ENCODE peak calls at places on chromosome 15, in nine cellular contexts. O is A549; X is fibroblast of lung; Q is hepatocyte; N is SJSA1; D is mesendoderm; E is CD8-positive, alpha-beta memory T cell; R is neural progenitor cell; Y is HCT116. L is an unnamed sample.

GRCh38 chr15:51536965-51537574 is 85.5 kb downstream of the DMXL2 start:
- DNase-seq in O (peak; percentile 40), X (peak; percentile 10), N (peak; percentile 2), Y (peak; percentile 10), Q (peak; percentile 17), D (peak; percentile 10), R (peak; percentile 8), E (no peak), L (no peak)

GRCh38 chr15:33068007-33068441 is 126.5 kb downstream of the FMN1 start:
- DNase-seq in Q (peak; percentile 28), Y (no peak), D (peak; percentile 79), X (no peak), R (peak; percentile 28), O (peak; percentile 67), E (no peak), N (peak; percentile 63), L (peak; percentile 88)

GRCh38 chr15:32866486-32867312 is 148.9 kb downstream of the GREM1 start:
- DNase-seq in D (no peak), Y (no peak), X (peak; percentile 50), O (peak; percentile 79), Q (no peak), N (peak; percentile 89), E (no peak), R (peak; percentile 22), L (no peak)

GRCh38 chr15:42737529-42738328 is 801 bp upstream of the CDAN1 start:
- DNase-seq in N (no peak), Y (peak; percentile 36), R (no peak), X (no peak), D (peak; percentile 6), O (peak; percentile 49), E (no peak), Q (no peak), L (no peak)

GRCh38 chr15:77819841-77820728 is 187.4 kb upstream of the LINGO1 start:
- DNase-seq in Y (peak; percentile 38), D (peak; percentile 68), N (no peak), O (peak; percentile 70), E (no peak), Q (peak; percentile 71), X (peak; percentile 11), R (peak; percentile 82), L (no peak)

GRCh38 chr15:36778516-36778915 is 199.1 kb downstream of the CDIN1 start:
- DNase-seq in Q (no peak), X (peak; percentile 80), Y (no peak), N (no peak), E (no peak), R (no peak), D (no peak), O (no peak), L (no peak)

GRCh38 chr15:87623832-87624231 is 632.7 kb downstream of the NTRK3 start:
- DNase-seq in Q (no peak), E (no peak), O (peak; percentile 47), Y (no peak), N (no peak), R (peak; percentile 39), X (no peak), D (peak; percentile 77), L (no peak)

GRCh38 chr15:85667491-85668424 is 127.0 kb downstream of the KLHL25 start:
- DNase-seq in D (peak; percentile 66), Q (peak; percentile 85), N (peak; percentile 84), X (peak; percentile 99), O (peak; percentile 95), R (no peak), E (peak; percentile 88), Y (peak; percentile 48), L (no peak)

GRCh38 chr15:69794643-69795461 is 302.9 kb downstream of the TLE3 start:
- DNase-seq in Q (no peak), R (no peak), Y (peak; percentile 4), O (no peak), X (peak; percentile 79), E (no peak), N (peak; percentile 84), D (peak; percentile 86), L (no peak)

GRCh38 chr15:34853001-34853758 is 57.8 kb upstream of the ACTC1 start:
- DNase-seq in N (no peak), R (peak; percentile 6), X (peak; percentile 31), E (no peak), D (peak; percentile 46), O (peak; percentile 10), Q (no peak), Y (no peak), L (no peak)

GRCh38 chr15:65424683-65425082 is 1.9 kb upstream of the IGDCC4 start:
- DNase-seq in E (no peak), N (no peak), R (no peak), O (no peak), D (no peak), X (no peak), Q (no peak), Y (no peak), L (no peak)

GRCh38 chr15:80242132-80242769 is 9.8 kb downstream of the CTXND1 start:
- DNase-seq in R (peak; percentile 60), N (peak; percentile 21), X (peak; percentile 14), O (peak; percentile 60), D (peak; percentile 97), Y (peak; percentile 28), E (no peak), Q (peak; percentile 38), L (no peak)

DNA sequence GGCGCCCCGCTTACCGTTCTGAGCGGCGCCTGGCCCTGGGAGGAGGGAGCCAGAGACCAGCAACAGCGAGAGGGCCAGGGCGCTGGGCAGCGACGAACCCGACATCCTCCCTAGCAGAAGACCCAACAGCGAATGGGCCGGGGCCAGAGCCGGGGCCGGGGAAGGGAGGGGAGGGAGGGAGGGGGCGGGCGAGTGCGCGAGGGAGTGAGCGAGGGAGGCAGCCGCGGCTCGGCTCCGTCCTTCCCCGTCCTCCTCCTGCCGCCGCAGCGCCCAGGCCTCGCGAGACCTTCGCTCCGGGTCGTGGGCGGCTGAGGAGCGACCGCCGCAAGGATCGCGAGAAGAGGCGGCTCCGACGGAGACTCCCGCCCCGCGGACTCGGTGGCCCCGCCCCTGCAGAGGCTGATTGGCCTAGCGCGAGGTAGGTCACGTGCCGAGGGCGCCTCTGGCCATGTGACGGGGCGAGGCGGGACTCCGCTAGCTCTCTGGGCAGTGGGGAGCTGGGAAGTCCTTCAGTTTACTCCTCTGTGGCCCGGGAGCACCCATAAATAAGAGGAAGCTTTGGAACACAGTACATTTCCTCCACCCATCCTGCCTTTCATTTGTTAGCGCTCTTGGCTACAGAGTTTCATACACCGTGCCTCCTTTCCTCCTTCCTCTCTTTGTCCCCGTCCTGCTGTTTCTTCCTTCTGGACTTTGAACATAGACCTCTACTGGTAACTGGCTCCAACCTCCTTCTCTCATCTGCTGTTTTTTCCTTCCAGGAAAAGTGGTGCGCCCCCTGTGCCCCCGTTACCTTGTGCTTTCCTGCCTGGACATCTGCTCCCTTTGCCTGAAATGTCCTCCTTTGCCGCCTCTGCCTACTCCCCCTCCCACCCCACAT is at the start of gene NPTN:
- DNase-seq in E (peak; percentile 98), D (peak; percentile 99), N (peak; percentile 98), X (peak; percentile 96), O (peak; percentile 98), R (peak; percentile 99), Y (peak; percentile 89), Q (peak; percentile 100), L (peak; percentile 100)
- H3K4me1 ChIP-seq in E (peaks cover 45% of the 10 kb centered on the region), D (peaks cover 8% of the 10 kb centered on the region), N (peaks cover 52% of the 10 kb centered on the region), X (peaks cover 15% of the 10 kb centered on the region), O (peaks cover 51% of the 10 kb centered on the region), R (peaks cover 29% of the 10 kb centered on the region), Y (peaks cover 43% of the 10 kb centered on the region), Q (peaks cover 32% of the 10 kb centered on the region), L (peaks cover 2% of the 10 kb centered on the region)

GRCh38 chr15:91855241-91855640 is 1.7 kb downstream of the SLCO3A1 start:
- DNase-seq in O (no peak), X (no peak), E (no peak), R (no peak), Y (no peak), Q (no peak), D (no peak), N (no peak), L (no peak)
- H3K4me3 ChIP-seq in O (no peak overlapping the region), X (peak overlapping the region; percentile 81), E (peak overlapping the region; percentile 62), R (peak overlapping the region; percentile 82), Y (no peak overlapping the region), Q (no peak overlapping the region), D (no peak overlapping the region), N (no peak overlapping the region), L (no peak overlapping the region)

GRCh38 chr15:94247789-94248638 is 16.7 kb downstream of the MCTP2 start:
- DNase-seq in D (peak; percentile 63), Y (no peak), X (no peak), R (no peak), E (no peak), N (no peak), O (no peak), Q (peak; percentile 54), L (peak; percentile 58)
- H3K27ac ChIP-seq in D (no peak overlapping the region), Y (no peak overlapping the region), X (no peak overlapping the region), R (no peak overlapping the region), E (no peak overlapping the region), N (no peak overlapping the region), O (no peak overlapping the region), Q (peak overlapping the region; percentile 56), L (peak overlapping the region; percentile 60)

GRCh38 chr15:75695634-75696302 is 16.9 kb downstream of the CSPG4 start:
- DNase-seq in R (no peak), E (no peak), N (no peak), Y (no peak), Q (no peak), D (no peak), X (no peak), O (no peak), L (no peak)

GRCh38 chr15:75695206-75695605 is 17.4 kb downstream of the CSPG4 start:
- DNase-seq in E (no peak), O (no peak), Y (no peak), D (no peak), R (no peak), Q (peak; percentile 46), X (no peak), N (no peak), L (no peak)

GRCh38 chr15:75696303-75696657 is 16.4 kb downstream of the CSPG4 start:
- DNase-seq in D (no peak), Y (no peak), X (no peak), Q (no peak), N (no peak), E (no peak), O (no peak), R (no peak), L (no peak)

GRCh38 chr15:75693501-75694240 is 19.0 kb downstream of the CSPG4 start:
- DNase-seq in D (no peak), R (no peak), Y (no peak), E (no peak), Q (no peak), X (peak; percentile 84), N (no peak), O (no peak), L (no peak)

DNA sequence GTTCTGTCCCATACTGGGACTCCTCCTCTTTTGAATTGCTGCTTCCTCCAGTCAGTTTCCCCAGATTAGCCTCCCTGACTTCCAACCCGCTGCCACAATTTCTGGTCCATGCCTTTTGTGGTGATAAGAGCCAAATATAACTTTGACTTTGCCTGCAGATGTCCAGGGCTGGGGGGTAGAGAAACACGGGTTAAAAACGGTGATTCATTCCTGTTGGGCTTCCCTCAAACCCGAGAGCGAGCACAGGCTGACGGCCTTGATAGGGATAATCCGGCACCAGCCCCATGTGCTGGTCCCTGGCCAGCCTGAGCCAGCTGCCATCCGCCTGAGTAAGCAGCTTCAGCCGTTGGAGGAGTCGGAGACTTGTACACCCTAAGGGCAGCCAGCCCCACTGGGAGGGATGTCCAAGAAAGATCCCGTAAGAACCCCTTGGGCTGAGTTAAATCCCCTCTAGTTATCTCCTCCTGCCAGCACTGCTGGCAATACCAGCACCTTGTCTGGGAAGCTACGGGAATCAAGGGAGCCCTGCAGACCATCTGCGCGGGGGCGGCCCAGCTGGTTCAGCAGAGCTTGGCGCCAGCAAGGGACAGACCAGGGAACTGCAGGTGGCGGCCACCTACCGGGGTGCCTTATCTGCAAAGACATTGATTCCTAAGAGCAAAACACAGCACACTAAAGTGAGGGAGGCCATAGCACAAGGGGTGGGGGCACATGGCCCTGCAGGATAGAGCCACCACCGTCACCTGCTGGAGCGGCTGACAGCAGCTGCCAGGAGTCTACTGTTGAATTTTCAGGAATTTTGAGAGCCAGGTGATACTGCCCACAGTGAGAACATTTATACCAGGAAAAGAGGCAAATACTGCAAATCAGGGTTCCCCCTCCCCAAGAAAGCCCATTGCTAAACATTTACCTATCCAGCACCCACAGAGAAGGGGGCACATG is 18.1 kb downstream of the CSPG4 start:
- DNase-seq in O (peak; percentile 60), Q (peak; percentile 90), D (peak; percentile 72), X (peak; percentile 99), E (no peak), Y (no peak), R (peak; percentile 79), N (peak; percentile 76), L (peak; percentile 70)
- H3K4me1 ChIP-seq in O (peaks cover 19% of the 10 kb centered on the region), Q (peaks cover 22% of the 10 kb centered on the region), D (peaks cover 2% of the 10 kb centered on the region), X (peaks cover 43% of the 10 kb centered on the region), E (peaks cover 8% of the 10 kb centered on the region), Y (peaks cover 19% of the 10 kb centered on the region), R (peaks cover 22% of the 10 kb centered on the region), N (peaks cover 21% of the 10 kb centered on the region), L (no peaks in the 10 kb centered on the region)

L was measured in Peyer's patch.